ENCODE peak calls at places on chromosomes 4 and X, in eight cellular contexts. One of them, this sample, is unnamed.

GRCh38 chr4:41930139-41930831 is 4.9 kb upstream of the TMEM33 start:
- DNase-seq in MM.1S: no peak
- DNase-seq in psoas muscle: no peak
- DNase-seq in GM06990: no peak
- DNase-seq in activated CD8-positive, alpha-beta T cell treated with anti-CD3 and anti-CD28 coated beads for 36 hours: no peak
- DNase-seq in dorsolateral prefrontal cortex: no peak
- DNase-seq in omental fat pad: no peak
- DNase-seq in pancreas: no peak
- DNase-seq in this sample: no peak

GRCh38 chrX:98897191-98897590 is 1512.9 kb downstream of the PCDH19 start:
- DNase-seq in MM.1S: no peak
- DNase-seq in psoas muscle: no peak
- DNase-seq in GM06990: no peak
- DNase-seq in activated CD8-positive, alpha-beta T cell treated with anti-CD3 and anti-CD28 coated beads for 36 hours: no peak
- DNase-seq in dorsolateral prefrontal cortex: no peak
- DNase-seq in omental fat pad: no peak
- DNase-seq in pancreas: no peak
- DNase-seq in this sample: no peak

GRCh38 chrX:46630141-46630540 is 56.6 kb downstream of the CHST7 start:
- DNase-seq in MM.1S: no peak
- DNase-seq in psoas muscle: no peak
- DNase-seq in GM06990: no peak
- DNase-seq in activated CD8-positive, alpha-beta T cell treated with anti-CD3 and anti-CD28 coated beads for 36 hours: no peak
- DNase-seq in dorsolateral prefrontal cortex: no peak
- DNase-seq in omental fat pad: no peak
- DNase-seq in pancreas: no peak
- DNase-seq in this sample: no peak

GRCh38 chrX:87078231-87078630 is 439.4 kb upstream of the KLHL4 start:
- DNase-seq in MM.1S: no peak
- DNase-seq in psoas muscle: no peak
- DNase-seq in GM06990: no peak
- DNase-seq in activated CD8-positive, alpha-beta T cell treated with anti-CD3 and anti-CD28 coated beads for 36 hours: no peak
- DNase-seq in dorsolateral prefrontal cortex: no peak
- DNase-seq in omental fat pad: no peak
- DNase-seq in pancreas: no peak
- DNase-seq in this sample: no peak

GRCh38 chrX:41946973-41947612 is 23.7 kb upstream of the CASK start:
- DNase-seq in MM.1S: no peak
- DNase-seq in psoas muscle: no peak
- DNase-seq in GM06990: no peak
- DNase-seq in activated CD8-positive, alpha-beta T cell treated with anti-CD3 and anti-CD28 coated beads for 36 hours: peak; percentile 3
- DNase-seq in dorsolateral prefrontal cortex: no peak
- DNase-seq in omental fat pad: no peak
- DNase-seq in pancreas: no peak
- DNase-seq in this sample: no peak

GRCh38 chr4:120052840-120053239 is 13.8 kb downstream of the MAD2L1 start:
- DNase-seq in MM.1S: no peak
- DNase-seq in psoas muscle: peak; percentile 74
- DNase-seq in GM06990: no peak
- DNase-seq in activated CD8-positive, alpha-beta T cell treated with anti-CD3 and anti-CD28 coated beads for 36 hours: no peak
- DNase-seq in dorsolateral prefrontal cortex: no peak
- DNase-seq in omental fat pad: no peak
- DNase-seq in pancreas: no peak
- DNase-seq in this sample: no peak

GRCh38 chr4:147924604-147925412 is 192.9 kb downstream of the ARHGAP10 start:
- DNase-seq in MM.1S: no peak
- DNase-seq in psoas muscle: no peak
- DNase-seq in GM06990: no peak
- DNase-seq in activated CD8-positive, alpha-beta T cell treated with anti-CD3 and anti-CD28 coated beads for 36 hours: peak; percentile 14
- DNase-seq in dorsolateral prefrontal cortex: peak; percentile 60
- DNase-seq in omental fat pad: no peak
- DNase-seq in pancreas: no peak
- DNase-seq in this sample: no peak

GRCh38 chrX:434946-435345 is 48.2 kb upstream of the PPP2R3B start:
- DNase-seq in MM.1S: no peak
- DNase-seq in psoas muscle: peak; percentile 6
- DNase-seq in GM06990: no peak
- DNase-seq in activated CD8-positive, alpha-beta T cell treated with anti-CD3 and anti-CD28 coated beads for 36 hours: no peak
- DNase-seq in dorsolateral prefrontal cortex: no peak
- DNase-seq in omental fat pad: no peak
- DNase-seq in pancreas: no peak
- DNase-seq in this sample: no peak

GRCh38 chr4:139144911-139145551 is 32.0 kb downstream of the ELF2 start:
- DNase-seq in MM.1S: no peak
- DNase-seq in psoas muscle: no peak
- DNase-seq in GM06990: no peak
- DNase-seq in activated CD8-positive, alpha-beta T cell treated with anti-CD3 and anti-CD28 coated beads for 36 hours: no peak
- DNase-seq in dorsolateral prefrontal cortex: no peak
- DNase-seq in omental fat pad: no peak
- DNase-seq in pancreas: peak; percentile 60
- DNase-seq in this sample: no peak

GRCh38 chr4:20684852-20685763 is 15.2 kb upstream of the PACRGL start:
- DNase-seq in MM.1S: peak; percentile 27
- DNase-seq in psoas muscle: no peak
- DNase-seq in GM06990: no peak
- DNase-seq in activated CD8-positive, alpha-beta T cell treated with anti-CD3 and anti-CD28 coated beads for 36 hours: no peak
- DNase-seq in dorsolateral prefrontal cortex: no peak
- DNase-seq in omental fat pad: no peak
- DNase-seq in pancreas: no peak
- DNase-seq in this sample: peak; percentile 27

GRCh38 chr4:4397441-4397819 is 10.5 kb downstream of the NSG1 start:
- DNase-seq in MM.1S: no peak
- DNase-seq in psoas muscle: no peak
- DNase-seq in GM06990: no peak
- DNase-seq in activated CD8-positive, alpha-beta T cell treated with anti-CD3 and anti-CD28 coated beads for 36 hours: no peak
- DNase-seq in dorsolateral prefrontal cortex: no peak
- DNase-seq in omental fat pad: no peak
- DNase-seq in pancreas: no peak
- DNase-seq in this sample: no peak

GRCh38 chrX:12693754-12694153 is 97.5 kb upstream of the PRPS2 start:
- DNase-seq in MM.1S: no peak
- DNase-seq in psoas muscle: no peak
- DNase-seq in GM06990: no peak
- DNase-seq in activated CD8-positive, alpha-beta T cell treated with anti-CD3 and anti-CD28 coated beads for 36 hours: no peak
- DNase-seq in dorsolateral prefrontal cortex: no peak
- DNase-seq in omental fat pad: no peak
- DNase-seq in pancreas: no peak
- DNase-seq in this sample: no peak

GRCh38 chr4:177322156-177322685 is 12.5 kb downstream of the NEIL3 start:
- DNase-seq in MM.1S: no peak
- DNase-seq in psoas muscle: no peak
- DNase-seq in GM06990: no peak
- DNase-seq in activated CD8-positive, alpha-beta T cell treated with anti-CD3 and anti-CD28 coated beads for 36 hours: no peak
- DNase-seq in dorsolateral prefrontal cortex: no peak
- DNase-seq in omental fat pad: no peak
- DNase-seq in pancreas: no peak
- DNase-seq in this sample: no peak

GRCh38 chrX:45322382-45322781 is 121.7 kb upstream of the DIPK2B start:
- DNase-seq in MM.1S: peak; percentile 54
- DNase-seq in psoas muscle: no peak
- DNase-seq in GM06990: no peak
- DNase-seq in activated CD8-positive, alpha-beta T cell treated with anti-CD3 and anti-CD28 coated beads for 36 hours: peak; percentile 23
- DNase-seq in dorsolateral prefrontal cortex: peak; percentile 26
- DNase-seq in omental fat pad: no peak
- DNase-seq in pancreas: no peak
- DNase-seq in this sample: peak; percentile 1

GRCh38 chr4:165328708-165329107 is 1.2 kb downstream of the MSMO1 start:
- DNase-seq in MM.1S: no peak
- DNase-seq in psoas muscle: no peak
- DNase-seq in GM06990: no peak
- DNase-seq in activated CD8-positive, alpha-beta T cell treated with anti-CD3 and anti-CD28 coated beads for 36 hours: no peak
- DNase-seq in dorsolateral prefrontal cortex: no peak
- DNase-seq in omental fat pad: no peak
- DNase-seq in pancreas: no peak
- DNase-seq in this sample: no peak

GRCh38 chrX:103254171-103254824 is 657 bp downstream of the TCEAL8 start:
- DNase-seq in MM.1S: peak; percentile 37
- DNase-seq in psoas muscle: peak; percentile 55
- DNase-seq in GM06990: peak; percentile 50
- DNase-seq in activated CD8-positive, alpha-beta T cell treated with anti-CD3 and anti-CD28 coated beads for 36 hours: peak; percentile 66
- DNase-seq in dorsolateral prefrontal cortex: peak; percentile 51
- DNase-seq in omental fat pad: no peak
- DNase-seq in pancreas: peak; percentile 62
- DNase-seq in this sample: peak; percentile 34

GRCh38 chr4:146194212-146194611 is 18.7 kb downstream of the LSM6 start:
- DNase-seq in MM.1S: no peak
- DNase-seq in psoas muscle: no peak
- DNase-seq in GM06990: no peak
- DNase-seq in activated CD8-positive, alpha-beta T cell treated with anti-CD3 and anti-CD28 coated beads for 36 hours: no peak
- DNase-seq in dorsolateral prefrontal cortex: no peak
- DNase-seq in omental fat pad: no peak
- DNase-seq in pancreas: no peak
- DNase-seq in this sample: no peak

GRCh38 chr4:161564230-161564834 is 599.5 kb downstream of the FSTL5 start:
- DNase-seq in MM.1S: peak; percentile 25
- DNase-seq in psoas muscle: no peak
- DNase-seq in GM06990: no peak
- DNase-seq in activated CD8-positive, alpha-beta T cell treated with anti-CD3 and anti-CD28 coated beads for 36 hours: no peak
- DNase-seq in dorsolateral prefrontal cortex: no peak
- DNase-seq in omental fat pad: no peak
- DNase-seq in pancreas: no peak
- DNase-seq in this sample: no peak

GRCh38 chr4:14254252-14254651 is 626.7 kb upstream of the BOD1L1 start:
- DNase-seq in MM.1S: peak; percentile 17
- DNase-seq in psoas muscle: peak; percentile 32
- DNase-seq in GM06990: peak; percentile 4
- DNase-seq in activated CD8-positive, alpha-beta T cell treated with anti-CD3 and anti-CD28 coated beads for 36 hours: peak; percentile 21
- DNase-seq in dorsolateral prefrontal cortex: peak; percentile 47
- DNase-seq in omental fat pad: peak; percentile 24
- DNase-seq in pancreas: peak; percentile 62
- DNase-seq in this sample: no peak

DNA sequence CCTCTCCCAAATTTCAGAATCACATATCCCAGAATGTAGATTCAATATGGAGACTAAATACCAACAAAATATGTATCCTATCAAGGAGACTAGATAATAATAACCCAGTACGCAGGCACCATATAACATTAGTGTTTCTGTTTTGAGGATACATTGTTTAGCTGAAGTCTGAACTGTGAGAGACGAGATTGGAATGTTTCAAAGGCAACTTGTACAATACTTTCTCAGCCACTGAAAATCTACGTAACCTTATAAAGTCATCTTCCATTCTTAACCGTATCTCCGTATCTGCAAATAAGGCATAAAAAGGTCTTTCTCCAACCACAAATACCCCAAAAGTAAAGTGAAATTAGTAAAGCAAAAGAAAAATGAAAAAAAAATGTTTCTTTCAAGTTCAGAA is 23.0 kb downstream of the CORIN start:
- DNase-seq in MM.1S: no peak
- DNase-seq in psoas muscle: no peak
- DNase-seq in GM06990: no peak
- DNase-seq in activated CD8-positive, alpha-beta T cell treated with anti-CD3 and anti-CD28 coated beads for 36 hours: no peak
- DNase-seq in dorsolateral prefrontal cortex: no peak
- DNase-seq in omental fat pad: no peak
- DNase-seq in pancreas: no peak
- DNase-seq in this sample: no peak
- TF ChIP-seq CTCF in MM.1S: no peak
- TF ChIP-seq CTCF in psoas muscle: no peak
- TF ChIP-seq CTCF in GM06990: no peak
- TF ChIP-seq CTCF in activated CD8-positive, alpha-beta T cell treated with anti-CD3 and anti-CD28 coated beads for 36 hours: no peak
- TF ChIP-seq CTCF in dorsolateral prefrontal cortex: no peak
- TF ChIP-seq CTCF in omental fat pad: no peak
- TF ChIP-seq CTCF in pancreas: no peak
- TF ChIP-seq CTCF in this sample: no peak

DNA sequence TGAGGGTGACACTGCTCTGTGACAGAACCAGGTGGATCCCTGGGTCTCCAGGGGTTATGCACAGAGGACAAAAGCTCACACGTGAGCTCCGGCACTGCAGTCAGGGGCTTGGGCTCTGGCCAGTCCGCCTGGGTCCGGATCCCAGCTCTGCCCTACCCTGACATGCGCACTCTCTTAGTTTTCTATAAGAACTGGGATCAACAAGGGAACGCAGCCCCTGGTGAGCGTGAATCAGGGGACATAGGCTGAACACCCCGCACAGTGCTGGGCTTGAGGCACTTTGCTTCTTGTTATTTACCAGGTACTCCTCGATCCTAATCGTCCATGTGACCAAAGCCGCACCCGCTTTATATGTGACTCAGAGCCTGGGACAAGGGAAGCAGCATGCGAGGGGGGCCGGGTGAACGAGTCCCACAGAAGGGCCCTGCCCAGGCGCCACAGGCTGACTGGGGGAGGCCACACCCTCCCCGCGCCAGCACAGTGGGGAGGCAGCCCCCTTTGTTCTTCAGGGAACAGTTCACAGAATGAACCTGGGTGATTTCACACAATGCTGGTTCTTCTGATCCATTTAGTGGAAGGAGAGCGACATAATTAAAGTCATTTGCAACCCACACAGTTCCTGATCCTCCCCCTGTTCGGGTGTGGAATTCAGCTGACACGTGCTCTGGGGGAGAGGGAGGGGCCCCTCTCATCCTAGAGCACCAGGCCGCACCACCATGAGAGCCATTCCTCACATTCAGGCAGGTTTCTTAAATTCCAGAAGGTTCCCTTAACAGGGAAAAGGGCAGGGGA is 55.5 kb downstream of the WFS1 start:
- DNase-seq in MM.1S: no peak
- DNase-seq in psoas muscle: peak; percentile 58
- DNase-seq in GM06990: no peak
- DNase-seq in activated CD8-positive, alpha-beta T cell treated with anti-CD3 and anti-CD28 coated beads for 36 hours: no peak
- DNase-seq in dorsolateral prefrontal cortex: peak; percentile 44
- DNase-seq in omental fat pad: no peak
- DNase-seq in pancreas: no peak
- DNase-seq in this sample: no peak
- TF ChIP-seq CTCF in MM.1S: no peak
- TF ChIP-seq CTCF in psoas muscle: no peak
- TF ChIP-seq CTCF in GM06990: no peak
- TF ChIP-seq CTCF in activated CD8-positive, alpha-beta T cell treated with anti-CD3 and anti-CD28 coated beads for 36 hours: no peak
- TF ChIP-seq CTCF in dorsolateral prefrontal cortex: no peak
- TF ChIP-seq CTCF in omental fat pad: no peak
- TF ChIP-seq CTCF in pancreas: no peak
- TF ChIP-seq CTCF in this sample: no peak

GRCh38 chr4:78190078-78190477 is 133.0 kb downstream of the FRAS1 start:
- DNase-seq in MM.1S: no peak
- DNase-seq in psoas muscle: no peak
- DNase-seq in GM06990: no peak
- DNase-seq in activated CD8-positive, alpha-beta T cell treated with anti-CD3 and anti-CD28 coated beads for 36 hours: no peak
- DNase-seq in dorsolateral prefrontal cortex: no peak
- DNase-seq in omental fat pad: no peak
- DNase-seq in pancreas: no peak
- DNase-seq in this sample: no peak
- TF ChIP-seq CTCF in MM.1S: no peak
- TF ChIP-seq CTCF in psoas muscle: no peak
- TF ChIP-seq CTCF in GM06990: no peak
- TF ChIP-seq CTCF in activated CD8-positive, alpha-beta T cell treated with anti-CD3 and anti-CD28 coated beads for 36 hours: no peak
- TF ChIP-seq CTCF in dorsolateral prefrontal cortex: no peak
- TF ChIP-seq CTCF in omental fat pad: no peak
- TF ChIP-seq CTCF in pancreas: no peak
- TF ChIP-seq CTCF in this sample: no peak

DNA sequence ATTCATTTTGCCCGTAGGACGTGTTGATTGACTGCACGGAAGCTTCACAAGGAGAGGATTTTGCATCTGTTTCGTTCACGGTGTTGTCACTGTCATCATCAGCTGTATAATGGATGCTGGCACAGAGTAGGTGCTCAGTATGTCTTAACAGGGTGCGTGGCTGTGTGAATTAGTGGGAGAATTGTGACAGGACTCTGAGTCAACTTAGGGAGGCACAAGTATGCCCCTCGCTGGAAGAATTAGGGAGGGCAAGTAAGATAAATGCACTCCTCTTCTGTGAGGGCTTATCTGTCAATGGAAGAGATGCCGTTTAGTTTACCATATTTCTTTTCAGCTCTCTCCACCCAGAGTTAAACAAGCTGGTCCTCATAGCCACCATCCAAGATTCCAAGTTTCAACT is 107.2 kb downstream of the TRIML1 start:
- DNase-seq in MM.1S: no peak
- DNase-seq in psoas muscle: no peak
- DNase-seq in GM06990: no peak
- DNase-seq in activated CD8-positive, alpha-beta T cell treated with anti-CD3 and anti-CD28 coated beads for 36 hours: no peak
- DNase-seq in dorsolateral prefrontal cortex: no peak
- DNase-seq in omental fat pad: no peak
- DNase-seq in pancreas: no peak
- DNase-seq in this sample: no peak
- TF ChIP-seq CTCF in MM.1S: no peak
- TF ChIP-seq CTCF in psoas muscle: no peak
- TF ChIP-seq CTCF in GM06990: no peak
- TF ChIP-seq CTCF in activated CD8-positive, alpha-beta T cell treated with anti-CD3 and anti-CD28 coated beads for 36 hours: no peak
- TF ChIP-seq CTCF in dorsolateral prefrontal cortex: no peak
- TF ChIP-seq CTCF in omental fat pad: no peak
- TF ChIP-seq CTCF in pancreas: no peak
- TF ChIP-seq CTCF in this sample: no peak

This sample was measured in GM13976.